ENCODE peak calls at places on chromosomes 16 and 17, in four cellular contexts. K is IMR-90, S is GM12864, U is fibroblast of mammary gland. Y is an unnamed sample.

GRCh38 chr16:13438064-13438463 is 481.9 kb upstream of the ERCC4 start:
- DNase-seq in U (no peak), K (no peak), S (no peak), Y (no peak)

GRCh38 chr16:80733366-80733901 is 71.0 kb downstream of the CDYL2 start:
- DNase-seq in U (no peak), K (no peak), S (no peak), Y (no peak)

GRCh38 chr17:57739402-57740224 is 5.5 kb downstream of the CCDC182 start:
- DNase-seq in U (peak; percentile 22), S (no peak), K (no peak), Y (no peak)

GRCh38 chr17:79233916-79234551 is 159.4 kb downstream of the ENGASE start:
- DNase-seq in S (no peak), K (no peak), U (no peak), Y (no peak)

GRCh38 chr17:13002761-13003453 is 14.9 kb downstream of the ELAC2 start:
- DNase-seq in K (peak; percentile 77), U (peak; percentile 79), S (no peak), Y (peak; percentile 90)

GRCh38 chr17:29390856-29391631 is 881 bp downstream of the TAOK1 start:
- DNase-seq in S (no peak), U (peak; percentile 30), K (peak; percentile 42), Y (no peak)

GRCh38 chr17:56629450-56630187 is 36.1 kb downstream of the NOG start:
- DNase-seq in K (peak; percentile 37), S (no peak), U (peak; percentile 18), Y (no peak)

GRCh38 chr16:69014811-69015210 is 90.6 kb upstream of the HAS3 start:
- DNase-seq in K (no peak), U (no peak), S (no peak), Y (no peak)

GRCh38 chr17:28475151-28475900 is 1.9 kb downstream of the SLC13A2 start:
- DNase-seq in S (no peak), U (no peak), K (no peak), Y (no peak)

GRCh38 chr17:82648761-82649474 is 674 bp upstream of the WDR45B start:
- DNase-seq in U (peak; percentile 4), K (no peak), S (no peak), Y (no peak)

GRCh38 chr17:77865716-77866115 is 92.8 kb upstream of the TNRC6C start:
- DNase-seq in K (no peak), S (no peak), U (no peak), Y (no peak)

GRCh38 chr17:8470447-8471047 is 34.9 kb downstream of the NDEL1 start:
- DNase-seq in S (no peak), K (no peak), U (peak; percentile 52), Y (peak; percentile 66)

GRCh38 chr16:15961060-15961511 is 11.7 kb downstream of the ABCC1 start:
- DNase-seq in S (peak; percentile 73), U (peak; percentile 56), K (peak; percentile 68), Y (no peak)

GRCh38 chr16:71406316-71406715 is 35.5 kb downstream of the TLE7 start:
- DNase-seq in U (no peak), S (no peak), K (no peak), Y (no peak)

GRCh38 chr16:1296688-1297412 is 12.6 kb upstream of the UBE2I start:
- DNase-seq in S (peak; percentile 36), K (peak; percentile 81), U (peak; percentile 78), Y (no peak)

GRCh38 chr16:30782486-30783279 is 4.3 kb downstream of the ZNF629 start:
- DNase-seq in U (no peak), S (no peak), K (no peak), Y (no peak)

GRCh38 chr16:47469227-47469626 is 8.1 kb downstream of the PHKB start:
- DNase-seq in K (no peak), S (no peak), U (no peak), Y (no peak)

GRCh38 chr16:87678618-87679017 is 76.3 kb downstream of the JPH3 start:
- DNase-seq in U (no peak), S (no peak), K (no peak), Y (no peak)

GRCh38 chr16:87438611-87438985 is 46.5 kb downstream of the MAP1LC3B start:
- DNase-seq in K (no peak), S (no peak), U (no peak), Y (no peak)

GRCh38 chr17:72506773-72507172 is 386.0 kb downstream of the SOX9 start:
- DNase-seq in K (no peak), S (no peak), U (no peak), Y (no peak)

GRCh38 chr16:1929105-1929504 is 10.9 kb upstream of the HS3ST6 start:
- DNase-seq in U (peak; percentile 34), K (no peak), S (no peak), Y (no peak)

DNA sequence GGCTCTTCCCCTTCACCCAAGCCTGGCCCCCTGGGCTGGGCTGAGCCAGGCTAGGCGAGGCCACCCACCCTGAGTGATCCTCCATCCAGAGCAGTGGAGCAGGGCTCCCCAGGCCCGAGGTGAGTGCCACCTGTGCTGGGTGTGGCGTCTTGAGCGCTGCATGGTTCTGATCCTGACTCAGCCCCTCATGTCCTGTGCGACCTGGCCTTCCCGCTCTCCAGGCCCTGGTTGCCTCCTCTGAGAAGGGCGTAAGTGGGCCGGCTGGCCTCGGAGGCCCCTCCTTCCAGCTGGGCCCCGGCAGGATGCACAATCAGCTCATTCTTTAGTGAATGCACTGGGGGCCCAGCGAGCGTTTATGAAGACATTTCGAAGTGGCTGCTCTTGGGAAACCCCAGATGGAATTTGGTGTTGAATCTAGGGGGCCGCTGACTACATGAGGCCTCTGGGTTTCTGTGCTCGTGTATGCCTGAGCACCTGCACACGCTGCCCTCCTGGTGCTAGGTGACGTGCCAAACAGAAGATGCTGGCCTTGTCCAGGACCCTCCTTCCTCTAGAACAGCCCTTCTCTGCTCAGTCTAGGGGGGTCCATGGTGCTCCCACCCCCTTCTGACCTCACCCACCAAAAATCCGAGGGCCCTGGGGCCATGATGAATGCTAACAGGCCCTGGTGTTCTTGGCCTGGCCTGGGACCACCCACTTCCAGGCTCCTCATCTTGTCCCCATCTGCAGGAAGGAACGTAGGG is 3.7 kb upstream of the TMEM92 start:
- DNase-seq in U (peak; percentile 79), S (no peak), K (peak; percentile 81), Y (peak; percentile 91)
- TF ChIP-seq CTCF in U (no peak), S (no peak), K (no peak), Y (no peak)

GRCh38 chr16:75095204-75095621 is 21.4 kb downstream of the LDHD start:
- DNase-seq in S (no peak), K (no peak), U (no peak), Y (no peak)
- TF ChIP-seq CTCF in S (no peak), K (no peak), U (no peak), Y (no peak)

DNA sequence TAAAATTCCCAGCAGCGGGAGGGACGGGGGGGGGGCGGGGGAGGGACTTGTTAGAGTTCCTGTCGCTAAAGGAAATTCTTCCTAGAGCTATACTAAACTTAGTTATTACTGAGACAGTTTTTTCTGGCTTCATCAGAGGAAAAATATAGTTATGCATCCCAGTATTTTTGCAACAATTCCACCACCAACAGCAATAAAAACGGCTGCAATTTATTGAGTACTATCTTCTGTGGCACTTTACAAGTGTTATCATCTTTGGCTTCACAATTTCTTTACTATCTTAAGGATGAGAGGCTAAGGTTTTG is 6.9 kb upstream of the DHRS7B start:
- DNase-seq in U (no peak), S (no peak), K (no peak), Y (no peak)
- TF ChIP-seq CTCF in U (no peak), S (no peak), K (no peak), Y (no peak)

GRCh38 chr17:81094744-81095607 is 60.0 kb downstream of the BAIAP2 start:
- DNase-seq in S (no peak), U (peak; percentile 100), K (peak; percentile 100), Y (peak; percentile 95)
- TF ChIP-seq CTCF in S (no peak), U (peak; percentile 5), K (peak; percentile 8), Y (no peak)

GRCh38 chr17:63988741-63989621 is 9.2 kb upstream of the PRR29 start:
- DNase-seq in K (no peak), U (no peak), S (no peak), Y (no peak)

GRCh38 chr17:63991611-63992010 is 6.5 kb upstream of the PRR29 start:
- DNase-seq in S (no peak), K (no peak), U (no peak), Y (no peak)

GRCh38 chr17:63987616-63988478 is 10.3 kb upstream of the PRR29 start:
- DNase-seq in K (no peak), U (no peak), S (no peak), Y (no peak)

GRCh38 chr17:63986842-63987615 is 11.1 kb upstream of the PRR29 start:
- DNase-seq in S (no peak), K (no peak), U (no peak), Y (no peak)

GRCh38 chr17:63989622-63990345 is 8.4 kb upstream of the PRR29 start:
- DNase-seq in K (no peak), U (no peak), S (no peak), Y (no peak)
- TF ChIP-seq CTCF in K (no peak), U (no peak), S (no peak), Y (no peak)

DNA sequence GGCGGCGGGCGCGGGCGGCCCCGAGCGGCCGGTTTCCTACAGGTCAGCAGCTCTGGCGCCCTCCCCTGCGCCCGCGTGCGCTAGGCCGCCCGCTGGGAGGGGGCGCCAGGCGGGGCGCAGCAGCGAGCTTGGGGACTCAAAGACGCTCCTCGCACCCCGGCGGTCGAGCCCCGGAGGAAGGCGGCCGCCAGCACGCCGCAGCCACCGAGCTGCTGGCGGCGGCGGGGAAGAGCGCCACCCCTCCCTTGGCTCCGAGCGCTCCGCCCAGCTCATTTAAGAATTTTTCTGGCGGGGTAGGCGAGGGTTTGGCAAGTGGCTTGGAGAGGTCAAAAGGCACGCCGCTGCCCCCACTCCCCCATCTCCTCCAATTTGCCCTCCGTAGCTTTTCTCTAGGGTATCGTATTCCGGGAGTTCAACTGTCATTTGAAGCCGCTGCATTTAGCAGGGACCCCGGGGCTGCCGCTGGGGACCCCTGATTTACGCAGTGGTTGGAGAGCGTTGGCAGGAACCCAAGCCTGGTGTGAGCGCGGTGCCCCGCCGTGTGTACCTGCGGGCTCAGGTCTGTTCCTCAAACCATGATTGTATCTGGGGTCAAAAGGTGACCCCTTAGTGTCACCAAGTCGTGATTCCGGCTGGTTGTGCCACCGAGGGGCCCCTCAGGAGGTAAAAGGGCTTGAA is 59.5 kb upstream of the GSE1 start:
- DNase-seq in K (peak; percentile 34), S (no peak), U (peak; percentile 50), Y (no peak)
- TF ChIP-seq CTCF in K (peak; percentile 15), S (peak; percentile 22), U (no peak), Y (peak; percentile 35)

GRCh38 chr17:5838661-5839300 is 231.4 kb upstream of the WSCD1 start:
- DNase-seq in S (no peak), U (no peak), K (no peak), Y (peak; percentile 77)
- TF ChIP-seq CTCF in S (no peak), U (no peak), K (no peak), Y (no peak)

GRCh38 chr16:19177111-19177747 is 9.2 kb downstream of the SYT17 start:
- DNase-seq in S (no peak), K (no peak), U (no peak), Y (no peak)
- TF ChIP-seq CTCF in S (peak; percentile 6), K (no peak), U (no peak), Y (no peak)

GRCh38 chr17:40129498-40129897 is 7.7 kb downstream of the MSL1 start:
- DNase-seq in S (no peak), K (no peak), U (no peak), Y (no peak)
- TF ChIP-seq CTCF in S (no peak), K (no peak), U (no peak), Y (no peak)

DNA sequence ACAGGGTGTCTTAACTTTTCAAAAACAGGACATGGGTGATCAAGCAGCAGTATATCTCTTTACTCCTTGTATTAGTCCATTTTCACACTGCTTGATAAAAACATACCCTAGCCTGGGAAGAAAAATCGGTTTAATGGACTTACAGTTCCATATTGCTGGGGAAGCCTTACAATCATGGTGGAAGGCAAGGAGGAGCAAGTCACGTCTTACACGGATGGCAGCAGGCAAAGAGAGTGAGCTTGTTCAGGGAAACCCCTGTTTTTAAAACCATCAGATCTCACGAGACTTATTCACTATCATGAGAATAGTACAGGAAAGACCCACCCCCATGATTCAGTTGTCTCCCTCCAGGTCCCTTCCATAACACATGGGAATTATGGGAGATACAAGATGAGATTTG is 468.9 kb downstream of the MAF start:
- DNase-seq in U (no peak), S (no peak), K (no peak), Y (no peak)
- TF ChIP-seq CTCF in U (no peak), S (no peak), K (no peak), Y (no peak)

Y was measured in osteocyte.